ENCODE peak calls at places on chromosomes 2 and 18, in six cellular contexts. One of them, this sample, is unnamed.

GRCh38 chr2:195251221-195251620 is 405.8 kb upstream of the SLC39A10 start:
- DNase-seq in NCI-H2081: no peak
- DNase-seq in NCI-H1092: no peak
- DNase-seq in cardiac muscle cell: no peak
- DNase-seq in HEK293T: no peak
- DNase-seq in pons: no peak
- DNase-seq in this sample: peak

GRCh38 chr18:50545936-50546335 is 14.0 kb upstream of the MAPK4 start:
- DNase-seq in NCI-H2081: no peak
- DNase-seq in NCI-H1092: no peak
- DNase-seq in cardiac muscle cell: no peak
- DNase-seq in HEK293T: no peak
- DNase-seq in pons: no peak
- DNase-seq in this sample: no peak

GRCh38 chr2:114550895-114551793 is 108.7 kb downstream of the DPP10 start:
- DNase-seq in NCI-H2081: peak
- DNase-seq in NCI-H1092: peak
- DNase-seq in cardiac muscle cell: peak
- DNase-seq in HEK293T: peak
- DNase-seq in pons: peak
- DNase-seq in this sample: peak

GRCh38 chr2:238945433-238946150 is 97.7 kb downstream of the TWIST2 start:
- DNase-seq in NCI-H2081: no peak
- DNase-seq in NCI-H1092: no peak
- DNase-seq in cardiac muscle cell: peak
- DNase-seq in HEK293T: peak
- DNase-seq in pons: no peak
- DNase-seq in this sample: peak

GRCh38 chr2:138503087-138503442 is 1.5 kb downstream of the SPOPL start:
- DNase-seq in NCI-H2081: no peak
- DNase-seq in NCI-H1092: no peak
- DNase-seq in cardiac muscle cell: peak
- DNase-seq in HEK293T: no peak
- DNase-seq in pons: no peak
- DNase-seq in this sample: peak

GRCh38 chr2:144834954-144835633 is 315.2 kb upstream of the ZEB2 start:
- DNase-seq in NCI-H2081: no peak
- DNase-seq in NCI-H1092: no peak
- DNase-seq in cardiac muscle cell: peak
- DNase-seq in HEK293T: no peak
- DNase-seq in pons: no peak
- DNase-seq in this sample: peak

GRCh38 chr2:212923393-212923792 is 228.0 kb downstream of the IKZF2 start:
- DNase-seq in NCI-H2081: no peak
- DNase-seq in NCI-H1092: no peak
- DNase-seq in cardiac muscle cell: no peak
- DNase-seq in HEK293T: no peak
- DNase-seq in pons: no peak
- DNase-seq in this sample: no peak

GRCh38 chr2:26847663-26848335 is at the start of gene DPYSL5:
- DNase-seq in NCI-H2081: peak
- DNase-seq in NCI-H1092: peak
- DNase-seq in cardiac muscle cell: no peak
- DNase-seq in HEK293T: peak
- DNase-seq in pons: peak
- DNase-seq in this sample: no peak

GRCh38 chr2:181457121-181457740 is at the start of gene ITGA4:
- DNase-seq in NCI-H2081: peak
- DNase-seq in NCI-H1092: no peak
- DNase-seq in cardiac muscle cell: peak
- DNase-seq in HEK293T: peak
- DNase-seq in pons: peak
- DNase-seq in this sample: peak

GRCh38 chr18:5285326-5285725 is 10.2 kb downstream of the ZBTB14 start:
- DNase-seq in NCI-H2081: peak
- DNase-seq in NCI-H1092: peak
- DNase-seq in cardiac muscle cell: peak
- DNase-seq in HEK293T: no peak
- DNase-seq in pons: peak
- DNase-seq in this sample: no peak

GRCh38 chr2:161351678-161352077 is 43.5 kb downstream of the PSMD14 start:
- DNase-seq in NCI-H2081: no peak
- DNase-seq in NCI-H1092: no peak
- DNase-seq in cardiac muscle cell: no peak
- DNase-seq in HEK293T: no peak
- DNase-seq in pons: no peak
- DNase-seq in this sample: no peak

GRCh38 chr2:68907232-68907922 is 36.2 kb upstream of the BMP10 start:
- DNase-seq in NCI-H2081: no peak
- DNase-seq in NCI-H1092: no peak
- DNase-seq in cardiac muscle cell: no peak
- DNase-seq in HEK293T: no peak
- DNase-seq in pons: no peak
- DNase-seq in this sample: peak

GRCh38 chr2:119137502-119137901 is 21.0 kb downstream of the C1QL2 start:
- DNase-seq in NCI-H2081: no peak
- DNase-seq in NCI-H1092: no peak
- DNase-seq in cardiac muscle cell: no peak
- DNase-seq in HEK293T: no peak
- DNase-seq in pons: no peak
- DNase-seq in this sample: peak

GRCh38 chr2:96970248-96970875 is 16.0 kb downstream of the FAM178B start:
- DNase-seq in NCI-H2081: no peak
- DNase-seq in NCI-H1092: no peak
- DNase-seq in cardiac muscle cell: no peak
- DNase-seq in HEK293T: no peak
- DNase-seq in pons: no peak
- DNase-seq in this sample: peak

GRCh38 chr2:24984912-24985311 is 13.2 kb upstream of the DNAJC27 start:
- DNase-seq in NCI-H2081: peak
- DNase-seq in NCI-H1092: peak
- DNase-seq in cardiac muscle cell: peak
- DNase-seq in HEK293T: no peak
- DNase-seq in pons: peak
- DNase-seq in this sample: no peak

GRCh38 chr2:214203199-214203598 is 207.7 kb upstream of the VWC2L start:
- DNase-seq in NCI-H2081: no peak
- DNase-seq in NCI-H1092: no peak
- DNase-seq in cardiac muscle cell: no peak
- DNase-seq in HEK293T: no peak
- DNase-seq in pons: no peak
- DNase-seq in this sample: no peak

GRCh38 chr2:209933499-209934458 is 68.7 kb upstream of the RPE start:
- DNase-seq in NCI-H2081: no peak
- DNase-seq in NCI-H1092: no peak
- DNase-seq in cardiac muscle cell: peak
- DNase-seq in HEK293T: no peak
- DNase-seq in pons: peak
- DNase-seq in this sample: peak